ENCODE peak calls at places on chromosomes 4 and X, in six cellular contexts. U is upper lobe of left lung, W is K562, V is HepG2, F is A549, B is GM12878. D is an unnamed sample.

GRCh38 chrX:2508648-2509335 is 8.0 kb upstream of the DHRSX start:
- ATAC-seq in U (no peak), W (no peak), V (no peak), F (no peak), B (no peak), D (no peak)

GRCh38 chrX:20500171-20500865 is 233.6 kb upstream of the RPS6KA3 start:
- ATAC-seq in U (no peak), W (no peak), V (peak; percentile 78), F (no peak), B (no peak), D (no peak)

GRCh38 chrX:119755981-119756533 is 2.3 kb upstream of the SOWAHD start:
- ATAC-seq in U (no peak), W (no peak), V (peak; percentile 13), F (no peak), B (peak; percentile 79), D (no peak)

GRCh38 chrX:68650491-68650890 is 3.0 kb downstream of the STARD8 start:
- ATAC-seq in U (no peak), W (no peak), V (no peak), F (peak; percentile 10), B (no peak), D (no peak)

GRCh38 chr4:152850377-152850776 is 70.6 kb downstream of the ARFIP1 start:
- ATAC-seq in U (peak; percentile 68), W (no peak), V (no peak), F (no peak), B (peak; percentile 92), D (peak; percentile 57)

GRCh38 chr4:104591505-104591904 is 96.8 kb upstream of the CXXC4 start:
- ATAC-seq in U (peak; percentile 59), W (no peak), V (no peak), F (no peak), B (no peak), D (no peak)

GRCh38 chr4:115234405-115235093 is 121.1 kb upstream of the NDST4 start:
- ATAC-seq in U (no peak), W (no peak), V (peak; percentile 52), F (no peak), B (peak; percentile 88), D (no peak)

GRCh38 chr4:98627477-98627876 is 30.9 kb downstream of the TSPAN5 start:
- ATAC-seq in U (no peak), W (no peak), V (no peak), F (no peak), B (no peak), D (no peak)

GRCh38 chr4:170102426-170102825 is 12.7 kb upstream of the AADAT start:
- ATAC-seq in U (peak; percentile 60), W (no peak), V (peak; percentile 98), F (no peak), B (no peak), D (no peak)

GRCh38 chrX:96564595-96564994 is 120.0 kb upstream of the DIAPH2 start:
- ATAC-seq in U (no peak), W (no peak), V (no peak), F (no peak), B (no peak), D (peak; percentile 46)

GRCh38 chr4:40316333-40316781 is 18.8 kb upstream of the CHRNA9 start:
- ATAC-seq in U (no peak), W (no peak), V (no peak), F (peak; percentile 60), B (peak; percentile 66), D (peak; percentile 47)

GRCh38 chrX:13028871-13029336 is 15.5 kb downstream of the FAM9C start:
- ATAC-seq in U (peak; percentile 40), W (no peak), V (peak; percentile 38), F (peak; percentile 90), B (no peak), D (no peak)

GRCh38 chrX:79365591-79365990 is 1.5 kb downstream of the ITM2A start:
- ATAC-seq in U (no peak), W (no peak), V (no peak), F (no peak), B (no peak), D (no peak)

GRCh38 chr4:108783666-108784463 is 21.0 kb upstream of the ETNPPL start:
- ATAC-seq in U (no peak), W (no peak), V (no peak), F (peak; percentile 54), B (no peak), D (no peak)

GRCh38 chr4:4259484-4260100 is 11.6 kb upstream of the TMEM128 start:
- ATAC-seq in U (no peak), W (no peak), V (peak; percentile 96), F (peak; percentile 44), B (no peak), D (no peak)

GRCh38 chr4:40337523-40337922 is 2.4 kb downstream of the CHRNA9 start:
- ATAC-seq in U (no peak), W (no peak), V (no peak), F (no peak), B (no peak), D (no peak)

GRCh38 chrX:40663078-40663740 is 15.8 kb upstream of the CXorf38 start:
- ATAC-seq in U (no peak), W (no peak), V (no peak), F (no peak), B (peak; percentile 73), D (no peak)

GRCh38 chr4:121411151-121411744 is 30.4 kb upstream of the QRFPR start:
- ATAC-seq in U (no peak), W (no peak), V (no peak), F (no peak), B (no peak), D (no peak)

GRCh38 chr4:159177265-159178146 is 74.6 kb downstream of the RAPGEF2 start:
- ATAC-seq in U (no peak), W (no peak), V (no peak), F (no peak), B (peak; percentile 70), D (no peak)

GRCh38 chr4:145760961-145761929 is 81.3 kb downstream of the C4orf51 start:
- ATAC-seq in U (peak; percentile 52), W (no peak), V (no peak), F (no peak), B (no peak), D (no peak)

GRCh38 chr4:158129649-158130048 is 43.2 kb downstream of the GASK1B start:
- ATAC-seq in U (no peak), W (no peak), V (no peak), F (no peak), B (no peak), D (no peak)

GRCh38 chr4:157818946-157819692 is 353.7 kb downstream of the GASK1B start:
- ATAC-seq in U (peak; percentile 8), W (no peak), V (peak; percentile 65), F (no peak), B (no peak), D (no peak)

GRCh38 chr4:39759569-39759968 is 61.6 kb downstream of the UBE2K start:
- ATAC-seq in U (no peak), W (no peak), V (no peak), F (no peak), B (no peak), D (no peak)

GRCh38 chrX:40197071-40197470 is 99.3 kb upstream of the BCOR start:
- ATAC-seq in U (no peak), W (peak; percentile 87), V (no peak), F (no peak), B (no peak), D (no peak)

GRCh38 chrX:8726031-8726652 is 5.8 kb downstream of the ANOS1 start:
- ATAC-seq in U (no peak), W (no peak), V (no peak), F (no peak), B (no peak), D (no peak)

GRCh38 chr4:184513802-184514120 is 39.4 kb upstream of the IRF2 start:
- ATAC-seq in U (no peak), W (no peak), V (no peak), F (no peak), B (peak; percentile 24), D (no peak)

GRCh38 chrX:17500145-17500579 is 125.2 kb downstream of the NHS start:
- ATAC-seq in U (no peak), W (no peak), V (no peak), F (peak; percentile 93), B (no peak), D (no peak)

GRCh38 chrX:135596495-135596894 is 76.0 kb downstream of the INTS6L start:
- ATAC-seq in U (peak; percentile 57), W (peak; percentile 98), V (peak; percentile 37), F (peak; percentile 91), B (peak; percentile 95), D (no peak)

GRCh38 chrX:133655262-133655913 is 240.1 kb upstream of the GPC4 start:
- ATAC-seq in U (peak; percentile 28), W (no peak), V (no peak), F (no peak), B (no peak), D (no peak)

GRCh38 chr4:85427123-85427522 is 47.8 kb upstream of the ARHGAP24 start:
- ATAC-seq in U (no peak), W (no peak), V (no peak), F (no peak), B (no peak), D (no peak)
- TF ChIP-seq EP300 in U (no peak), W (no peak), V (no peak), F (no peak), B (no peak), D (no peak)

DNA sequence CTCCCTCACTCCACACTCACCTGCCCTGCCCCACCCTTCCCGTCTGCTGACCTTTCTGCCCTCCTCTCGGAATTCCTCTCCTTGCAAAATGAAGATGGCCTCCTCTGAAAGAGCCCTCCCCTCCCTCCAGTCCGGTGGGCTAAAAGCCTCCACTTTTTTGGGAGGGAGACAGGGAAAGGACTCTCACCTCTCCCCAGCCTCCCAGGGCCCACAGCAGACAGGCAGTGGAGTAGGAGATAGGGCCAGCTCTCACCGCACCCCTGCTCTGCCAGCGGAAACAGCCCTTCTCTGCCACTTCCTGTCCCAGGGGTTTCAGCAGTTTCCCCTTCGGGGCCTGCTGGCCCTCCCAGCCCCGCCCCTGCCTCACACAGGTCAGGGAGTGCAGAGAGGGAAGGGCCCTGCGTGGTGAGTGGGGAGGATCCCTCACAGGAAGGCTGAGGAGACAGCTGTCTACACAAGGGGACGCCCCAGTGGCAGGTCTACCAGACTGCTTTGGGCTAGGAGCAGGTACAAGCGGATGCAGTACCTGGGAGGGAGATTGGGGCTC is 18.2 kb downstream of the ELF4 start:
- ATAC-seq in U (peak; percentile 81), W (peak; percentile 96), V (peak; percentile 97), F (peak; percentile 60), B (peak; percentile 97), D (peak; percentile 62)
- TF ChIP-seq POLR2A in U (no peak), W (peak; percentile 46), V (peak; percentile 36), F (no peak), B (peak; percentile 76), D (no peak)

DNA sequence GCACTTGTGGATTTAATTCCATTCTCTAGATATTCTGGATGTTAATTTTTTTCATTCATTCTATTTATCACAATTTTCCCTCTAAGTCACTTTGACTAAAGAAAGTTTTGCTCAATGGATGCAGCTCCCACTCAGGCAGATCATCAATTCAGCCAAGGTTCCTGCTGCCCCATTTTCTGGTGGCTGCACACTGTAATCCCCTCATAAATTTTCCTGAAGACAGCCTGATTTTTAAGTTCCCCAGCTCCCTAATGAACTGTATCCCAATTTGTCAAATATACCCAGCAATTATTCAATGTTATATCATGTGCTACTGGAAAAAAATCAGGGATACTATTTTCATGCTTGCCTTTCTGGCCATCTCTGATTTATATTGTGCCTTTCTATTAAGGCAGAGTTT is 61.2 kb downstream of the SCD5 start:
- ATAC-seq in U (no peak), W (no peak), V (no peak), F (no peak), B (no peak), D (no peak)
- TF ChIP-seq EP300 in U (no peak), W (no peak), V (no peak), F (no peak), B (no peak), D (no peak)

GRCh38 chrX:38800981-38801845 is at the start of gene MID1IP1:
- ATAC-seq in U (peak; percentile 82), W (peak; percentile 71), V (peak; percentile 58), F (peak; percentile 70), B (peak; percentile 58), D (peak; percentile 86)
- TF ChIP-seq POLR2A in U (peak; percentile 42), W (peak; percentile 92), V (peak; percentile 81), F (no peak), B (no peak), D (peak; percentile 57)

D was measured in gastroesophageal sphincter.